ENCODE peak calls at places on chromosomes 6 and 20, in five cellular contexts. U is ascending aorta, V is PC-9, Q is body of pancreas, D is kidney epithelial cell. R is an unnamed sample.

GRCh38 chr20:20710847-20711315 is 1.6 kb downstream of the RALGAPA2 start:
- DNase-seq in U (no peak), V (peak), Q (peak), D (peak), R (peak)

GRCh38 chr6:44116643-44117382 is 10.4 kb downstream of the MRPL14 start:
- DNase-seq in U (no peak), V (peak), Q (no peak), D (peak), R (no peak)

GRCh38 chr20:49993301-49993751 is 10.5 kb downstream of the SNAI1 start:
- DNase-seq in U (no peak), V (no peak), Q (no peak), D (no peak), R (no peak)

GRCh38 chr20:51985013-51985415 is 182.7 kb upstream of the SALL4 start:
- DNase-seq in U (no peak), V (peak), Q (no peak), D (peak), R (peak)

GRCh38 chr20:23595941-23596340 is 9.8 kb downstream of the CST9 start:
- DNase-seq in U (no peak), V (no peak), Q (no peak), D (no peak), R (no peak)

GRCh38 chr6:151239603-151240035 is at the start of gene AKAP12:
- DNase-seq in U (peak), V (no peak), Q (no peak), D (no peak), R (no peak)

GRCh38 chr20:4748847-4749246 is 27.1 kb downstream of the PRND start:
- DNase-seq in U (no peak), V (no peak), Q (no peak), D (no peak), R (no peak)

GRCh38 chr6:111477481-111477938 is 5.5 kb downstream of the REV3L start:
- DNase-seq in U (no peak), V (peak), Q (no peak), D (peak), R (no peak)

GRCh38 chr20:8646026-8646425 is 422.9 kb upstream of the PLCB4 start:
- DNase-seq in U (no peak), V (no peak), Q (no peak), D (no peak), R (no peak)

GRCh38 chr6:170208171-170208601 is 82.7 kb downstream of the DLL1 start:
- DNase-seq in U (peak), V (no peak), Q (no peak), D (no peak), R (no peak)

GRCh38 chr20:1754749-1755148 is 97.2 kb upstream of the SIRPG start:
- DNase-seq in U (no peak), V (no peak), Q (no peak), D (no peak), R (no peak)

GRCh38 chr20:1754306-1754705 is 96.7 kb upstream of the SIRPG start:
- DNase-seq in U (no peak), V (no peak), Q (no peak), D (no peak), R (no peak)

GRCh38 chr20:1758765-1759164 is 101.2 kb upstream of the SIRPG start:
- DNase-seq in U (no peak), V (no peak), Q (no peak), D (no peak), R (no peak)

GRCh38 chr20:1757606-1758507 is 100.3 kb upstream of the SIRPG start:
- DNase-seq in U (no peak), V (no peak), Q (no peak), D (no peak), R (no peak)

GRCh38 chr20:1757072-1757471 is 99.5 kb upstream of the SIRPG start:
- DNase-seq in U (no peak), V (peak), Q (no peak), D (no peak), R (no peak)
- H3K4me3 ChIP-seq in U (no peak), V (no peak), Q (no peak), D (no peak), R (no peak)

GRCh38 chr6:142138876-142139275 is 6.2 kb downstream of the GJE1 start:
- DNase-seq in U (no peak), V (no peak), Q (no peak), D (no peak), R (no peak)
- TF ChIP-seq CTCF in U (no peak), V (no peak), Q (no peak), D (no peak), R (no peak)

GRCh38 chr6:33116417-33116816 is 40.6 kb downstream of the HLA-DPB1 start:
- DNase-seq in U (no peak), V (no peak), Q (no peak), D (no peak), R (no peak)

GRCh38 chr6:33114428-33114827 is 38.6 kb downstream of the HLA-DPB1 start:
- DNase-seq in U (no peak), V (no peak), Q (no peak), D (no peak), R (no peak)

GRCh38 chr6:33118525-33119123 is 42.8 kb downstream of the HLA-DPB1 start:
- DNase-seq in U (no peak), V (no peak), Q (no peak), D (no peak), R (no peak)

GRCh38 chr6:33117826-33118277 is 42.1 kb downstream of the HLA-DPB1 start:
- DNase-seq in U (no peak), V (no peak), Q (no peak), D (no peak), R (no peak)

GRCh38 chr6:33116881-33117711 is 41.3 kb downstream of the HLA-DPB1 start:
- DNase-seq in U (no peak), V (no peak), Q (no peak), D (no peak), R (no peak)
- H3K4me3 ChIP-seq in U (no peak), V (no peak), Q (no peak), D (no peak), R (no peak)

GRCh38 chr20:43508604-43509040 is 1.1 kb downstream of the L3MBTL1 start:
- DNase-seq in U (no peak), V (no peak), Q (no peak), D (no peak), R (no peak)
- TF ChIP-seq CTCF in U (no peak), V (no peak), Q (no peak), D (peak), R (no peak)

DNA sequence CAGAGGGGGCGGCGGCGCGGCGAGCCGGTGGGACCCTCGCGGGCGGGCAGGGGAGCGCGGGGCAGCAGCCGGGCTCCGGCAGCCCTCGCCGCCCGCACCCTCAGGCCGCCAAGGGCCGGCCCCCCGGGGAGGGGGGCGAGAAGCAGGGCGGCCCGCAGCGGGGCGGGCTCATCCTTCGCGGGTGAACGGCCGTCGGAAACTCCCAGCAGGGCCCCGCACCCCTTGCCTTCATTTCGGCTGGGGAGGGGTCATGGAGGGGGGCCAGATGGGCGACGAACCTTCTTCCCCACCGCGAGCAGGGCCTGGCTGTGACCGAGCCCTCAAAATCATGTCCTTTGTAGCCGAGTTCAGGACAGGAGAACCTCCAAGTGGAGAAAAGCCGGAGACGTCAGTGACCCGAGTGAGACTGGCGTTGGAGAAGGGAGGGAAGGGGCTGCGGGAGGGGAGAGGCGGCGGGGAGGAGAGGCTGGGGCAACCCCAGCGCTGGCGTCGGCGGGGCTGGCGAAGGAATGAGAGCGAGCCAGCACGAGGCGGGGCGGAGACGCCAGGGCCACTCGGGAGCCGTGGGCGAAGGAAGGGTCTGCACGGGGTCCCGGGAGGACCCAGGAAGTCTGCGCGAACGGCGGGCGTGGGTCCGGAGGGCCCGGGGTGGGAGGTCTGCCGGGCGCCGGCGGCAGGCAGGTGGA is 596 bp upstream of the FOXC1 start:
- DNase-seq in U (peak), V (no peak), Q (no peak), D (no peak), R (no peak)
- H3K4me3 ChIP-seq in U (peak), V (peak), Q (no peak), D (peak), R (peak)

GRCh38 chr6:41335943-41336342 is 535 bp downstream of the NCR2 start:
- DNase-seq in U (no peak), V (no peak), Q (no peak), D (no peak), R (no peak)

GRCh38 chr6:41335296-41335695 is at the start of gene NCR2:
- DNase-seq in U (no peak), V (no peak), Q (no peak), D (no peak), R (no peak)

GRCh38 chr6:41332842-41333736 is 2.3 kb upstream of the NCR2 start:
- DNase-seq in U (no peak), V (no peak), Q (no peak), D (no peak), R (no peak)

GRCh38 chr6:41336824-41337223 is 1.4 kb downstream of the NCR2 start:
- DNase-seq in U (no peak), V (no peak), Q (no peak), D (no peak), R (no peak)

GRCh38 chr6:41334482-41335023 is 855 bp upstream of the NCR2 start:
- DNase-seq in U (no peak), V (no peak), Q (no peak), D (no peak), R (no peak)
- TF ChIP-seq CTCF in U (no peak), V (peak), Q (no peak), D (no peak), R (no peak)

GRCh38 chr20:64037498-64038213 is 1.7 kb downstream of the C20orf204 start:
- DNase-seq in U (no peak), V (no peak), Q (no peak), D (no peak), R (no peak)
- H3K4me3 ChIP-seq in U (no peak), V (peak), Q (no peak), D (no peak), R (no peak)

DNA sequence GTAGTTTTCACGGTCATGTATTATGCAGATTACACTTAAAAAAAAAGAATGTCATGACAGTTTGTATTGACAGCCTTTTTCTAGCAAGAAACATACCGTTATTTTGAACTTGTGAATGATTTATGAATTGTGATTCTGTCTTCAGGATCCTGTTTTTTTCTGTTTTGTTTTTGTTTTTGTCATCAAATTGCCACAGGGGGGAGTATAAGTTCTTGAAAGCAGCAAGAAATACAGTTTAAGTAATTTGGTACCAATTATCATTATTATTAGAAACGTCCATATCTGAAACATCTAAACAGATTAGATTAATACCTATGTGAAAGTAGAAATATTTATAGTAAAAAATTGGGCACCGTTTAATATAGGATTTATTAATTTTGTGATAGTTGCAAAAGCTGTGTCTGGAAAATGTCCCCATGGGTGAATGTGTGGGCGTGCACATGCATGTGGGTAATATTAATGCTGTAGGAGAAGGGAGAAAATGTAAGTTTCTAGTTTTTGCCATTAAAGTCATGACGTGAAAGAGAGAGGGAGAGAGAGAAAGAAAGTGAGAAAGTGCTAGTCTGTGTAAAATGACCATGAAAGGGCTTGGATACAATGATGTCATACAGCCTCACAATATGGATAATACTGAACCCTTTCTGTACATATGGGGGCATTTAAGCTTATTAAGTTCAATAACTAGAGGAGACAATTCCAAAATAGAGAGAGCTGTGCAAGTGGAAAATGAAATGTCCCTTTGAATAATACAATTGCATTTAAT is 9.4 kb upstream of the CCN2 start:
- DNase-seq in U (no peak), V (no peak), Q (no peak), D (no peak), R (no peak)
- TF ChIP-seq CTCF in U (peak), V (peak), Q (no peak), D (peak), R (peak)

DNA sequence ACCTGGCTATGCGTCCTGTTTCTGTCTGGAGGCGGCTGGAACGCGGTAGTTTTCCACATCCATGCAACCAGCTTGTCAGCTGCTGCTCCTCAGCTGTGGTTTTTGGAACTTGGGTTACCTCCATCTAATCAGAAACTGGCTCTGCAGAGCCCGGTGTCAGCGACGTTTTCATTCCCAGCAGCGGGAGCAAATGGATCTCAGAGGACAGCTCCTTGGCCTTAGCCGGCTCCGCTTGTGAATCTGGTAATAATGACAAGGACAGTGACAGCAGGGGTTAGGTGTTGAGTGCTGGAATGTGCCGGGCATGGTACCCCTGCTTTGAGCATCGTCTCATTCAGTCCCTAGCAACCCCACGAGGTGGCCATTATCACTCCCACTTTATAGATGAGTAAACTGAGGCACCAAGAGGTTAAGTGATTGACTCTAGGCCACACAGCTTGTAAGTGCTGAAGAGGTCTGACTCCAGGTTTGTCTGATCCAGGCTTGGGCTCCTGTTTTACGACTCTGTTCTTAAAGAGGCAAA is 1.3 kb downstream of the SLCO4A1 start:
- DNase-seq in U (no peak), V (no peak), Q (no peak), D (no peak), R (no peak)
- H3K4me3 ChIP-seq in U (peak), V (peak), Q (no peak), D (peak), R (peak)

R was measured in epithelial cell of proximal tubule.